ENCODE peak calls at places on chromosomes 1 and 21, in five cellular contexts. R is midbrain; W is NCI-H1436; I is stimulated activated CD4-positive, alpha-beta T cell treated with anti-CD3 and anti-CD28 coated beads, Interleukin-2, amount 100 ng/mL, for 48 hours; P is GM12865. H is an unnamed sample.

GRCh38 chr21:38036016-38036415 is 119.8 kb upstream of the KCNJ6 start:
- DNase-seq in R (no peak), W (no peak), I (no peak), P (no peak), H (no peak)

GRCh38 chr1:6039031-6039430 is 6.7 kb upstream of the KCNAB2 start:
- DNase-seq in R (no peak), W (no peak), I (no peak), P (no peak), H (no peak)

GRCh38 chr1:247331526-247332214 is at the start of gene ZNF496:
- DNase-seq in R (peak; percentile 76), W (peak; percentile 91), I (peak; percentile 36), P (peak; percentile 90), H (peak; percentile 64)

GRCh38 chr1:229379901-229380300 is 37.1 kb upstream of the CCSAP start:
- DNase-seq in R (no peak), W (no peak), I (no peak), P (no peak), H (no peak)

GRCh38 chr1:115302390-115302961 is 35.6 kb downstream of the NGF start:
- DNase-seq in R (no peak), W (no peak), I (no peak), P (no peak), H (no peak)

GRCh38 chr1:185426761-185427698 is 110.0 kb upstream of the IVNS1ABP start:
- DNase-seq in R (no peak), W (no peak), I (no peak), P (no peak), H (no peak)

GRCh38 chr1:234541281-234541975 is 62.4 kb upstream of the TARBP1 start:
- DNase-seq in R (no peak), W (no peak), I (no peak), P (no peak), H (no peak)

GRCh38 chr1:201714542-201715276 is 114.2 kb upstream of the IPO9 start:
- DNase-seq in R (no peak), W (no peak), I (no peak), P (no peak), H (no peak)